ENCODE peak calls at places on chromosomes 2 and 18, in seven cellular contexts. One of them, this sample, is unnamed.

GRCh38 chr18:2642771-2643170 is 12.8 kb upstream of the SMCHD1 start:
- DNase-seq in MM.1S: no peak
- DNase-seq in kidney epithelial cell: no peak
- DNase-seq in IMR-90: no peak
- DNase-seq in AG04450: no peak
- DNase-seq in transverse colon: no peak
- DNase-seq in suprapubic skin: no peak
- DNase-seq in this sample: no peak

GRCh38 chr2:59567115-59567514 is 986.3 kb downstream of the BCL11A start:
- DNase-seq in MM.1S: no peak
- DNase-seq in kidney epithelial cell: no peak
- DNase-seq in IMR-90: no peak
- DNase-seq in AG04450: no peak
- DNase-seq in transverse colon: peak; percentile 12
- DNase-seq in suprapubic skin: no peak
- DNase-seq in this sample: no peak

GRCh38 chr18:52311331-52311730 is 28.7 kb upstream of the DCC start:
- DNase-seq in MM.1S: no peak
- DNase-seq in kidney epithelial cell: no peak
- DNase-seq in IMR-90: no peak
- DNase-seq in AG04450: no peak
- DNase-seq in transverse colon: no peak
- DNase-seq in suprapubic skin: no peak
- DNase-seq in this sample: no peak

GRCh38 chr2:55225481-55226020 is 6.5 kb downstream of the CLHC1 start:
- DNase-seq in MM.1S: no peak
- DNase-seq in kidney epithelial cell: no peak
- DNase-seq in IMR-90: no peak
- DNase-seq in AG04450: no peak
- DNase-seq in transverse colon: no peak
- DNase-seq in suprapubic skin: no peak
- DNase-seq in this sample: no peak

GRCh38 chr2:145380436-145381017 is 860.6 kb upstream of the ZEB2 start:
- DNase-seq in MM.1S: no peak
- DNase-seq in kidney epithelial cell: peak; percentile 38
- DNase-seq in IMR-90: peak; percentile 71
- DNase-seq in AG04450: peak; percentile 6
- DNase-seq in transverse colon: no peak
- DNase-seq in suprapubic skin: no peak
- DNase-seq in this sample: no peak

GRCh38 chr2:219687882-219688559 is 60.6 kb downstream of the SLC4A3 start:
- DNase-seq in MM.1S: no peak
- DNase-seq in kidney epithelial cell: no peak
- DNase-seq in IMR-90: no peak
- DNase-seq in AG04450: no peak
- DNase-seq in transverse colon: no peak
- DNase-seq in suprapubic skin: no peak
- DNase-seq in this sample: no peak

GRCh38 chr2:115364078-115364477 is 921.6 kb downstream of the DPP10 start:
- DNase-seq in MM.1S: no peak
- DNase-seq in kidney epithelial cell: no peak
- DNase-seq in IMR-90: no peak
- DNase-seq in AG04450: no peak
- DNase-seq in transverse colon: no peak
- DNase-seq in suprapubic skin: no peak
- DNase-seq in this sample: no peak

GRCh38 chr2:241677392-241677791 is 9.2 kb downstream of the DTYMK start:
- DNase-seq in MM.1S: no peak
- DNase-seq in kidney epithelial cell: no peak
- DNase-seq in IMR-90: no peak
- DNase-seq in AG04450: no peak
- DNase-seq in transverse colon: no peak
- DNase-seq in suprapubic skin: no peak
- DNase-seq in this sample: no peak

GRCh38 chr2:20393986-20394385 is 43.3 kb upstream of the PUM2 start:
- DNase-seq in MM.1S: no peak
- DNase-seq in kidney epithelial cell: no peak
- DNase-seq in IMR-90: no peak
- DNase-seq in AG04450: no peak
- DNase-seq in transverse colon: no peak
- DNase-seq in suprapubic skin: no peak
- DNase-seq in this sample: no peak

GRCh38 chr2:121076885-121077549 is 208.0 kb downstream of the TFCP2L1 start:
- DNase-seq in MM.1S: peak; percentile 45
- DNase-seq in kidney epithelial cell: no peak
- DNase-seq in IMR-90: peak; percentile 28
- DNase-seq in AG04450: no peak
- DNase-seq in transverse colon: peak; percentile 75
- DNase-seq in suprapubic skin: no peak
- DNase-seq in this sample: no peak

GRCh38 chr2:124024491-124025348 is at the start of gene CNTNAP5:
- DNase-seq in MM.1S: no peak
- DNase-seq in kidney epithelial cell: peak; percentile 1
- DNase-seq in IMR-90: no peak
- DNase-seq in AG04450: no peak
- DNase-seq in transverse colon: peak; percentile 8
- DNase-seq in suprapubic skin: no peak
- DNase-seq in this sample: no peak

GRCh38 chr2:126945118-126945517 is 46.4 kb downstream of the TEX51 start:
- DNase-seq in MM.1S: no peak
- DNase-seq in kidney epithelial cell: no peak
- DNase-seq in IMR-90: no peak
- DNase-seq in AG04450: no peak
- DNase-seq in transverse colon: no peak
- DNase-seq in suprapubic skin: no peak
- DNase-seq in this sample: no peak

GRCh38 chr2:217826505-217826904 is 176.3 kb downstream of the TNS1 start:
- DNase-seq in MM.1S: no peak
- DNase-seq in kidney epithelial cell: no peak
- DNase-seq in IMR-90: no peak
- DNase-seq in AG04450: no peak
- DNase-seq in transverse colon: peak; percentile 49
- DNase-seq in suprapubic skin: no peak
- DNase-seq in this sample: peak; percentile 90

GRCh38 chr2:68362749-68363148 is 2.3 kb upstream of the PLEK start:
- DNase-seq in MM.1S: no peak
- DNase-seq in kidney epithelial cell: no peak
- DNase-seq in IMR-90: no peak
- DNase-seq in AG04450: no peak
- DNase-seq in transverse colon: no peak
- DNase-seq in suprapubic skin: no peak
- DNase-seq in this sample: no peak

GRCh38 chr2:75311521-75311920 is 112.2 kb upstream of the TACR1 start:
- DNase-seq in MM.1S: no peak
- DNase-seq in kidney epithelial cell: no peak
- DNase-seq in IMR-90: no peak
- DNase-seq in AG04450: no peak
- DNase-seq in transverse colon: no peak
- DNase-seq in suprapubic skin: no peak
- DNase-seq in this sample: no peak

GRCh38 chr2:207434903-207435302 is 94.9 kb upstream of the CREB1 start:
- DNase-seq in MM.1S: no peak
- DNase-seq in kidney epithelial cell: no peak
- DNase-seq in IMR-90: no peak
- DNase-seq in AG04450: no peak
- DNase-seq in transverse colon: no peak
- DNase-seq in suprapubic skin: no peak
- DNase-seq in this sample: no peak

GRCh38 chr18:31513189-31513907 is 15.4 kb downstream of the DSG2 start:
- DNase-seq in MM.1S: no peak
- DNase-seq in kidney epithelial cell: peak; percentile 73
- DNase-seq in IMR-90: peak; percentile 48
- DNase-seq in AG04450: no peak
- DNase-seq in transverse colon: no peak
- DNase-seq in suprapubic skin: no peak
- DNase-seq in this sample: no peak

DNA sequence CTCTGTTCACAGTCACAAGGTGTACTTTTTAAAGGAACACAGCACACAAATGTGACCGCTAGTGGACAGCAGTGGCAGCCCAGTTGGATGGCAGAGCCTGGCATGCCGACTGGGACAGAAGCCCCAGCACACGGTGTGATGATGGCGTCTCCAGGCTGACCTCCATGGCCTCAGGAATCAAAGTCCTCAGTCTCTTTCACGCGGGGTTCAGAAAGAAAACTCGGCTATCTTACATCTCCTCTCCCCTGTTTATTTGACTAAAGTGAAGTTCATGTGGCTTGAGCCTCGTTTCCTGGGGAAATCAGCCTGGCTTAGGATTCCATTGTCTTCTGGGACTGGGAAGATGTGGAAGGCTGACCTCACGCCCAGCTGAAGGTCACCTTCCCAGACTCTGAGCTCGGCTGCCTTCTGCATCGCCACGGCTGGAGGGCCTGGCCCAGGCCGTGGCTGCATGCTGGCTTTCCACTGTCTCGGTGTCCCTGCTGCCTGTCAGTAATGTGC is 56.1 kb downstream of the ASAP2 start:
- DNase-seq in MM.1S: no peak
- DNase-seq in kidney epithelial cell: no peak
- DNase-seq in IMR-90: peak; percentile 51
- DNase-seq in AG04450: no peak
- DNase-seq in transverse colon: no peak
- DNase-seq in suprapubic skin: peak; percentile 67
- DNase-seq in this sample: no peak
- TF ChIP-seq CTCF in MM.1S: no peak
- TF ChIP-seq CTCF in kidney epithelial cell: no peak
- TF ChIP-seq CTCF in IMR-90: no peak
- TF ChIP-seq CTCF in AG04450: no peak
- TF ChIP-seq CTCF in transverse colon: no peak
- TF ChIP-seq CTCF in suprapubic skin: no peak
- TF ChIP-seq CTCF in this sample: no peak

DNA sequence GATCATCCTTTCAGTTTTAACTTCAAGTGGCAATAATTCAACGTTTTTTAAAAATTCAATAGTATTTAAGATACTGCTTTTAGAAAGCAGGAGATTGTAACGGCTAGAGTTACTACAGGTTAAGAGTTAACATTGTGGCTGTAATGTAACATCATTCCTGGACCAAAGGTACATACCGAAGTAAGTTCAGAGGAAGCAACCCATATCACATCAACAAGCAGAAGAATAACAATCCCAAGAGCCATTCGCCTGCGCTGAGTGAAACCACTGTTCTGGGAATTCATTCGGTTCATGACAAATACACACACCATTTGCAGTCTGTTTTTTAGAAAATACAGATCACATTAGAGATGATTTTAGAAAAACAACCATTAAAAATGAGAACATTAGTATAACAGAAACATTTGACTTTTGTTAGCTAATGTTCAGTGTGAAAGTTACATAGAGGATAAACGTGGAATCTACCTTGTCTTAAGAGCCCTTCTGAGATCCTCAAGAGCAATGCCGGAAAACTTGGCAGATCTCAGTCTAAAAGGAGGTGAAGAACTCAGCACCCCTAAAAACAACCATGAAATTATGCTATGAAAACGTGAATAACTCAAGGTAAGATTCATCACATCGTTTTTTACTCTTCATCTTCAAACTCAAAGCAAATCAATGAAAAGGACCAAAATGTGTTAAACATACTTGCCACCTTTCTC is 1.3 kb downstream of the SLC35F5 start:
- DNase-seq in MM.1S: no peak
- DNase-seq in kidney epithelial cell: no peak
- DNase-seq in IMR-90: no peak
- DNase-seq in AG04450: no peak
- DNase-seq in transverse colon: no peak
- DNase-seq in suprapubic skin: no peak
- DNase-seq in this sample: no peak
- H3K4me3 ChIP-seq in MM.1S: peak overlapping the region; percentile 99
- H3K4me3 ChIP-seq in kidney epithelial cell: peak overlapping the region; percentile 93
- H3K4me3 ChIP-seq in IMR-90: peak overlapping the region; percentile 87
- H3K4me3 ChIP-seq in AG04450: peak overlapping the region; percentile 98
- H3K4me3 ChIP-seq in transverse colon: peak overlapping the region; percentile 69
- H3K4me3 ChIP-seq in suprapubic skin: peak overlapping the region; percentile 81
- H3K4me3 ChIP-seq in this sample: peak overlapping the region; percentile 94

DNA sequence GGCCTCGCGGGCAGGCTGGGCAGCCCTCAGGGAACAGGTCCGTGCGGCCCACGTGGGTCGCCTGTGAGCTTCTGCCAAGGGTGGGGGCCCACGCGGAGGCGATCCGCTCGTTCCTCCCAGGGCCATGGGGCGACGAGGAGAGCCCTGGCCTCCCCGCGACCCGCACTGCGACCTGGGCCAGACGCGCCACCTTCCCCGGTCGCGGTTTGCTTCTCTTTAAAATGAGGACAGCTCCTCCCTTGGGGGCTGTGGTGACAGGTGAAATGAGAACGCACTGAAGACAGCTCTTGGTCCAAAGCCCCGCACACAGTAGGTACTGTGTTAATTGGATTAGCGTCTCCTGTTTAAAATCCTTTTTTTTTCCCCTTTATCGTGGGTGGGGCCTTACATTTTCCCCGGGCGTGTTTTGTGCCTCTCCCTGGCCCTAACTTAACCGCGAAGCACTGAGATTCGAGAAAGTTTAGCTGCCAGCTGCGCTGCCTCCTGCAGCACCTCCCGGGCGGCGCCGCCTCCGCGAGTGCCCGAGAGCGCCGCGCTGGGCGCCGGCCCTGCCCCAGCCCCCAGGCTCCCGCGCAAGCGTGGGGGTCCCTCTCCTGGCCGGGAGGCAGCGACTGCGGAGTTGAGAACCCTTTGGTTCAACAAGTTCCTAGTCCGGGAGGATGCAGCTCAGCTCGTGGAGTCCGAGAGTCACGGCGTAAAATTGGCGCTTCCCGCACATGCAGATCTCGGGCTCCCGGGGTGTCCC is 1.1 kb downstream of the HPCAL1 start:
- DNase-seq in MM.1S: peak; percentile 60
- DNase-seq in kidney epithelial cell: no peak
- DNase-seq in IMR-90: peak; percentile 56
- DNase-seq in AG04450: no peak
- DNase-seq in transverse colon: peak; percentile 63
- DNase-seq in suprapubic skin: no peak
- DNase-seq in this sample: no peak
- TF ChIP-seq CTCF in MM.1S: no peak
- TF ChIP-seq CTCF in kidney epithelial cell: no peak
- TF ChIP-seq CTCF in IMR-90: peak; percentile 41
- TF ChIP-seq CTCF in AG04450: peak; percentile 41
- TF ChIP-seq CTCF in transverse colon: no peak
- TF ChIP-seq CTCF in suprapubic skin: no peak
- TF ChIP-seq CTCF in this sample: no peak

GRCh38 chr2:44949329-44950151 is 8.0 kb downstream of the SIX3 start:
- DNase-seq in MM.1S: no peak
- DNase-seq in kidney epithelial cell: no peak
- DNase-seq in IMR-90: peak; percentile 12
- DNase-seq in AG04450: no peak
- DNase-seq in transverse colon: no peak
- DNase-seq in suprapubic skin: no peak
- DNase-seq in this sample: no peak

GRCh38 chr2:44951124-44951523 is 9.6 kb downstream of the SIX3 start:
- DNase-seq in MM.1S: no peak
- DNase-seq in kidney epithelial cell: no peak
- DNase-seq in IMR-90: no peak
- DNase-seq in AG04450: no peak
- DNase-seq in transverse colon: no peak
- DNase-seq in suprapubic skin: no peak
- DNase-seq in this sample: no peak

GRCh38 chr2:44950646-44951045 is 9.1 kb downstream of the SIX3 start:
- DNase-seq in MM.1S: no peak
- DNase-seq in kidney epithelial cell: no peak
- DNase-seq in IMR-90: no peak
- DNase-seq in AG04450: no peak
- DNase-seq in transverse colon: no peak
- DNase-seq in suprapubic skin: no peak
- DNase-seq in this sample: no peak

GRCh38 chr2:44946681-44947360 is 5.3 kb downstream of the SIX3 start:
- DNase-seq in MM.1S: no peak
- DNase-seq in kidney epithelial cell: no peak
- DNase-seq in IMR-90: no peak
- DNase-seq in AG04450: no peak
- DNase-seq in transverse colon: no peak
- DNase-seq in suprapubic skin: no peak
- DNase-seq in this sample: no peak

GRCh38 chr2:44948565-44949328 is 7.2 kb downstream of the SIX3 start:
- DNase-seq in MM.1S: no peak
- DNase-seq in kidney epithelial cell: no peak
- DNase-seq in IMR-90: no peak
- DNase-seq in AG04450: no peak
- DNase-seq in transverse colon: no peak
- DNase-seq in suprapubic skin: no peak
- DNase-seq in this sample: no peak
- H3K4me3 ChIP-seq in MM.1S: no peak overlapping the region
- H3K4me3 ChIP-seq in kidney epithelial cell: no peak overlapping the region
- H3K4me3 ChIP-seq in IMR-90: no peak overlapping the region
- H3K4me3 ChIP-seq in AG04450: no peak overlapping the region
- H3K4me3 ChIP-seq in transverse colon: no peak overlapping the region
- H3K4me3 ChIP-seq in suprapubic skin: no peak overlapping the region
- H3K4me3 ChIP-seq in this sample: no peak overlapping the region